ENCODE peak calls at places on chromosomes 3 and 15, in seven cellular contexts. W is mammary epithelial cell, Z is neural progenitor cell, S is IMR-90, C is fibroblast of lung, M is GM23248, J is GM12878. B is an unnamed sample.

GRCh38 chr3:116000315-116000714 is 377.0 kb downstream of the GAP43 start:
- DNase-seq in C (peak; percentile 97), S (peak; percentile 99), Z (no peak), W (peak; percentile 95), M (peak; percentile 97), J (peak; percentile 37), B (no peak)

GRCh38 chr3:134374791-134375541 is 719 bp upstream of the AMOTL2 start:
- DNase-seq in S (no peak), Z (peak; percentile 75), C (no peak), J (no peak), W (peak; percentile 74), M (no peak), B (no peak)

GRCh38 chr3:186775999-186776398 is 7.4 kb upstream of the EIF4A2 start:
- DNase-seq in S (no peak), Z (peak; percentile 20), M (peak; percentile 32), C (peak; percentile 48), J (no peak), W (no peak), B (peak; percentile 67)

GRCh38 chr3:154122096-154122911 is 1.1 kb downstream of the ARHGEF26 start:
- DNase-seq in M (peak; percentile 20), J (no peak), Z (peak; percentile 56), C (no peak), W (no peak), S (no peak), B (no peak)

GRCh38 chr15:85800460-85801123 is 5.9 kb upstream of the KLHL25 start:
- DNase-seq in J (no peak), Z (no peak), S (peak; percentile 61), W (peak; percentile 74), C (peak; percentile 66), M (peak; percentile 88), B (no peak)

GRCh38 chr15:52179278-52180195 is 11.7 kb downstream of the GNB5 start:
- DNase-seq in S (peak; percentile 70), J (peak; percentile 37), M (peak; percentile 91), Z (peak; percentile 93), W (peak; percentile 85), C (peak; percentile 76), B (peak; percentile 91)

GRCh38 chr3:186895406-186895805 is 34.9 kb upstream of the ST6GAL1 start:
- DNase-seq in Z (no peak), W (no peak), C (no peak), J (no peak), M (no peak), S (no peak), B (no peak)

GRCh38 chr15:77542491-77543001 is 90.2 kb downstream of the LINGO1 start:
- DNase-seq in J (no peak), C (peak; percentile 43), M (peak; percentile 78), S (peak; percentile 53), W (peak; percentile 68), Z (no peak), B (no peak)

GRCh38 chr3:160473233-160473632 is 23.6 kb upstream of the TRIM59 start:
- DNase-seq in J (no peak), Z (no peak), S (peak; percentile 85), M (peak; percentile 80), C (peak; percentile 97), W (peak; percentile 74), B (no peak)

GRCh38 chr3:182735672-182736071 is 57.6 kb upstream of the ATP11B start:
- DNase-seq in W (no peak), M (peak; percentile 56), Z (no peak), S (peak; percentile 47), C (peak; percentile 15), J (no peak), B (no peak)

GRCh38 chr15:56243117-56243773 is 434 bp downstream of the RFX7 start:
- DNase-seq in S (peak; percentile 26), C (peak; percentile 41), W (no peak), Z (peak; percentile 77), M (peak; percentile 60), J (no peak), B (peak; percentile 84)

GRCh38 chr3:10962481-10963036 is 30.0 kb upstream of the SLC6A1 start:
- DNase-seq in J (no peak), M (no peak), S (no peak), W (no peak), C (no peak), Z (no peak), B (no peak)

GRCh38 chr3:4754180-4755086 is 224.8 kb upstream of the BHLHE40 start:
- DNase-seq in M (no peak), Z (no peak), C (no peak), W (no peak), J (peak; percentile 95), S (no peak), B (no peak)

GRCh38 chr15:53569756-53570480 is 189.5 kb downstream of the WDR72 start:
- DNase-seq in S (no peak), W (peak; percentile 87), Z (no peak), M (no peak), J (no peak), C (peak; percentile 23), B (no peak)

GRCh38 chr3:184377882-184378445 is at the start of gene THPO:
- DNase-seq in Z (peak; percentile 40), J (no peak), S (no peak), M (no peak), W (no peak), C (no peak), B (peak; percentile 95)

GRCh38 chr15:54083501-54083900 is 105.3 kb downstream of the UNC13C start:
- DNase-seq in Z (no peak), W (no peak), J (no peak), C (no peak), M (no peak), S (no peak), B (no peak)

GRCh38 chr15:98650871-98651481 is 2.6 kb downstream of the IGF1R start:
- DNase-seq in Z (peak; percentile 48), J (no peak), W (peak; percentile 51), C (peak; percentile 39), S (peak; percentile 49), M (peak; percentile 73), B (no peak)

GRCh38 chr3:192514754-192515660 is 212.3 kb downstream of the FGF12 start:
- DNase-seq in C (no peak), S (no peak), M (peak; percentile 3), W (no peak), Z (peak; percentile 84), J (no peak), B (no peak)

GRCh38 chr3:53712817-53713388 is 133.3 kb downstream of the CHDH start:
- DNase-seq in W (no peak), Z (no peak), S (no peak), C (no peak), J (no peak), M (no peak), B (no peak)

GRCh38 chr15:74036271-74037170 is 42.0 kb downstream of the PML start:
- DNase-seq in C (peak; percentile 50), W (peak; percentile 20), J (no peak), Z (peak; percentile 82), M (peak; percentile 79), S (peak; percentile 73), B (no peak)

GRCh38 chr15:38072507-38073277 is 138.3 kb downstream of the TMCO5A start:
- DNase-seq in C (peak; percentile 81), S (peak; percentile 71), J (no peak), W (peak; percentile 88), Z (peak; percentile 96), M (peak; percentile 86), B (peak; percentile 91)

GRCh38 chr3:171173732-171174131 is 147.2 kb upstream of the SLC2A2 start:
- DNase-seq in W (no peak), M (no peak), Z (peak; percentile 35), S (no peak), J (no peak), C (no peak), B (peak; percentile 70)

GRCh38 chr3:38270606-38271005 is 5.0 kb downstream of the SLC22A13 start:
- DNase-seq in C (no peak), W (no peak), J (no peak), S (no peak), Z (no peak), M (no peak), B (no peak)

GRCh38 chr15:68303134-68303533 is 25.6 kb downstream of the FEM1B start:
- DNase-seq in W (no peak), S (no peak), M (no peak), Z (no peak), J (no peak), C (no peak), B (no peak)

GRCh38 chr3:13329746-13330145 is 90.4 kb downstream of the NUP210 start:
- DNase-seq in Z (no peak), J (no peak), W (no peak), C (no peak), S (no peak), M (no peak), B (no peak)
- H4K20me1 ChIP-seq in Z (no peaks in the 10 kb centered on the region), J (no peaks in the 10 kb centered on the region), W (no peaks in the 10 kb centered on the region), C (no peaks in the 10 kb centered on the region), S (no peaks in the 10 kb centered on the region), M (no peaks in the 10 kb centered on the region), B (no peaks in the 10 kb centered on the region)

GRCh38 chr3:57165637-57166036 is 484 bp upstream of the IL17RD start:
- DNase-seq in Z (no peak), M (no peak), C (no peak), W (no peak), J (no peak), S (no peak), B (no peak)
- H2AFZ ChIP-seq in Z (no peak overlapping the region), M (no peak overlapping the region), C (no peak overlapping the region), W (no peak overlapping the region), J (no peak overlapping the region), S (no peak overlapping the region), B (no peak overlapping the region)

GRCh38 chr3:113252553-113252952 is 41.2 kb downstream of the BOC start:
- DNase-seq in W (no peak), M (no peak), Z (no peak), S (no peak), C (no peak), J (no peak), B (no peak)

GRCh38 chr3:113255854-113256615 is 44.7 kb downstream of the BOC start:
- DNase-seq in Z (no peak), C (no peak), S (no peak), J (no peak), W (no peak), M (no peak), B (no peak)

GRCh38 chr3:113254171-113254947 is 43.0 kb downstream of the BOC start:
- DNase-seq in J (no peak), Z (peak; percentile 38), W (no peak), C (no peak), M (no peak), S (no peak), B (no peak)

GRCh38 chr3:113258311-113258710 is 47.0 kb downstream of the BOC start:
- DNase-seq in J (no peak), S (no peak), W (no peak), M (peak; percentile 73), Z (no peak), C (no peak), B (no peak)

GRCh38 chr3:113255100-113255853 is 43.9 kb downstream of the BOC start:
- DNase-seq in W (no peak), Z (no peak), J (no peak), C (no peak), M (peak; percentile 61), S (peak; percentile 45), B (no peak)
- H3K9ac ChIP-seq in W (no peak overlapping the region), Z (no peak overlapping the region), J (no peak overlapping the region), C (no peak overlapping the region), M (no peak overlapping the region), S (no peak overlapping the region), B (no peak overlapping the region)

GRCh38 chr3:47949979-47950378 is 66.2 kb downstream of the MAP4 start:
- DNase-seq in J (no peak), W (no peak), C (no peak), S (no peak), Z (no peak), M (no peak), B (no peak)

GRCh38 chr3:47950453-47950852 is 65.8 kb downstream of the MAP4 start:
- DNase-seq in Z (no peak), C (no peak), M (no peak), J (no peak), S (no peak), W (no peak), B (peak; percentile 54)

GRCh38 chr3:47954562-47954961 is 61.7 kb downstream of the MAP4 start:
- DNase-seq in C (peak; percentile 38), M (no peak), S (peak; percentile 12), J (no peak), W (no peak), Z (no peak), B (no peak)
- H4K20me1 ChIP-seq in C (no peaks in the 10 kb centered on the region), M (peaks cover 12% of the 10 kb centered on the region), S (peaks cover 53% of the 10 kb centered on the region), J (no peaks in the 10 kb centered on the region), W (no peaks in the 10 kb centered on the region), Z (no peaks in the 10 kb centered on the region), B (no peaks in the 10 kb centered on the region)

B was measured in Karpas-422.